ENCODE peak calls at places on chromosomes 5 and 9, in four cellular contexts. A is suprapubic skin; O is CD4-positive, alpha-beta T cell; H is heart left ventricle. Q is an unnamed sample.
A peak's percentile ranks its signal among the peaks of the same experiment; 100 is the strongest.

GRCh38 chr5:176481659-176482213 is 33.6 kb downstream of the FAF2 start:
- DNase-seq in A (no peak), O (no peak), H (no peak), Q (peak; percentile 27)

GRCh38 chr5:123273984-123274383 is 149.2 kb downstream of the CEP120 start:
- DNase-seq in A (no peak), O (no peak), H (no peak), Q (no peak)

GRCh38 chr5:85388752-85389151 is 1004.1 kb upstream of the EDIL3 start:
- DNase-seq in A (no peak), O (no peak), H (no peak), Q (no peak)

GRCh38 chr5:95838552-95838951 is 16.0 kb upstream of the GLRX start:
- DNase-seq in A (no peak), O (no peak), H (no peak), Q (no peak)

GRCh38 chr9:135286961-135287360 is 192.6 kb upstream of the PPP1R26 start:
- DNase-seq in A (no peak), O (no peak), H (no peak), Q (no peak)

GRCh38 chr5:7706214-7706613 is 144.7 kb downstream of the CFAP90 start:
- DNase-seq in A (no peak), O (no peak), H (no peak), Q (peak; percentile 32)

GRCh38 chr5:5014836-5015235 is 125.3 kb upstream of the ADAMTS16 start:
- DNase-seq in A (no peak), O (no peak), H (no peak), Q (no peak)

GRCh38 chr9:136002886-136003285 is 41.7 kb upstream of the UBAC1 start:
- DNase-seq in A (no peak), O (no peak), H (no peak), Q (no peak)

GRCh38 chr9:116661037-116661954 is 25.8 kb upstream of the TRIM32 start:
- DNase-seq in A (no peak), O (no peak), H (no peak), Q (peak; percentile 56)

GRCh38 chr9:134039386-134040175 is 14.3 kb downstream of the BRD3OS start:
- DNase-seq in A (no peak), O (no peak), H (no peak), Q (peak; percentile 29)

GRCh38 chr5:141412853-141413539 is at the start of gene PCDHGA10:
- DNase-seq in A (no peak), O (peak; percentile 53), H (peak; percentile 61), Q (peak; percentile 94)

GRCh38 chr9:995776-996175 is 19.3 kb downstream of the DMRT3 start:
- DNase-seq in A (no peak), O (no peak), H (no peak), Q (peak; percentile 88)

GRCh38 chr9:98326402-98327248 is 71.2 kb upstream of the TBC1D2 start:
- DNase-seq in A (no peak), O (no peak), H (no peak), Q (peak; percentile 47)

GRCh38 chr5:159435855-159436254 is 105.6 kb upstream of the IL12B start:
- DNase-seq in A (no peak), O (no peak), H (no peak), Q (no peak)

GRCh38 chr9:134568116-134568515 is 73.5 kb upstream of the COL5A1 start:
- DNase-seq in A (peak; percentile 56), O (no peak), H (peak; percentile 20), Q (no peak)

GRCh38 chr9:109276469-109277440 is 44.1 kb downstream of the EPB41L4B start:
- DNase-seq in A (no peak), O (no peak), H (no peak), Q (no peak)

GRCh38 chr5:118981783-118982182 is 6.6 kb downstream of the DTWD2 start:
- DNase-seq in A (no peak), O (no peak), H (no peak), Q (peak; percentile 37)

GRCh38 chr9:124420991-124421543 is 5.8 kb upstream of the PSMB7 start:
- DNase-seq in A (no peak), O (no peak), H (no peak), Q (peak; percentile 35)

GRCh38 chr9:100317706-100318105 is 35.0 kb downstream of the TEX10 start:
- DNase-seq in A (no peak), O (no peak), H (no peak), Q (no peak)

GRCh38 chr5:76169536-76169935 is 86.4 kb downstream of the SV2C start:
- DNase-seq in A (no peak), O (no peak), H (no peak), Q (no peak)

GRCh38 chr5:136036991-136037705 is 8.4 kb downstream of the TGFBI start:
- DNase-seq in A (peak; percentile 58), O (no peak), H (no peak), Q (no peak)

GRCh38 chr5:72151169-72151568 is 43.9 kb downstream of the MAP1B start:
- DNase-seq in A (no peak), O (no peak), H (no peak), Q (no peak)

GRCh38 chr5:133595465-133595864 is 16.9 kb downstream of the FSTL4 start:
- DNase-seq in A (no peak), O (no peak), H (no peak), Q (no peak)

GRCh38 chr5:64384761-64385160 is 121.1 kb upstream of the RGS7BP start:
- DNase-seq in A (no peak), O (no peak), H (no peak), Q (no peak)

GRCh38 chr9:16871358-16872151 is 1.1 kb upstream of the BNC2 start:
- DNase-seq in A (no peak), O (no peak), H (peak; percentile 79), Q (peak; percentile 97)

GRCh38 chr5:165940541-165940940 is 2350.9 kb upstream of the WWC1 start:
- DNase-seq in A (no peak), O (no peak), H (no peak), Q (no peak)

GRCh38 chr9:33939924-33940874 is 108.5 kb downstream of the UBAP2 start:
- DNase-seq in A (no peak), O (no peak), H (no peak), Q (no peak)

GRCh38 chr9:75541778-75542177 is 348.7 kb upstream of the PCSK5 start:
- DNase-seq in A (no peak), O (no peak), H (no peak), Q (no peak)

GRCh38 chr5:33230467-33231078 is 210.2 kb upstream of the TARS1 start:
- DNase-seq in A (no peak), O (no peak), H (no peak), Q (no peak)

GRCh38 chr9:4106744-4107143 is 193.1 kb downstream of the GLIS3 start:
- DNase-seq in A (no peak), O (no peak), H (no peak), Q (peak; percentile 71)

GRCh38 chr9:121783126-121783522 is 131.7 kb downstream of the DAB2IP start:
- DNase-seq in A (no peak), O (no peak), H (no peak), Q (peak; percentile 56)
- H3K27ac ChIP-seq in A (no peak overlapping the region), O (no peak overlapping the region), H (no peak overlapping the region), Q (no peak overlapping the region)

GRCh38 chr5:36944607-36945225 is 68.1 kb downstream of the NIPBL start:
- DNase-seq in A (no peak), O (no peak), H (no peak), Q (no peak)

GRCh38 chr5:36946101-36946500 is 69.5 kb downstream of the NIPBL start:
- DNase-seq in A (no peak), O (no peak), H (no peak), Q (no peak)

GRCh38 chr5:36944024-36944423 is 67.5 kb downstream of the NIPBL start:
- DNase-seq in A (no peak), O (no peak), H (no peak), Q (no peak)

GRCh38 chr5:36945687-36946086 is 69.1 kb downstream of the NIPBL start:
- DNase-seq in A (no peak), O (no peak), H (no peak), Q (no peak)

GRCh38 chr5:36943584-36943983 is 67.0 kb downstream of the NIPBL start:
- DNase-seq in A (no peak), O (no peak), H (no peak), Q (no peak)
- H3K27ac ChIP-seq in A (no peak overlapping the region), O (no peak overlapping the region), H (no peak overlapping the region), Q (no peak overlapping the region)

DNA sequence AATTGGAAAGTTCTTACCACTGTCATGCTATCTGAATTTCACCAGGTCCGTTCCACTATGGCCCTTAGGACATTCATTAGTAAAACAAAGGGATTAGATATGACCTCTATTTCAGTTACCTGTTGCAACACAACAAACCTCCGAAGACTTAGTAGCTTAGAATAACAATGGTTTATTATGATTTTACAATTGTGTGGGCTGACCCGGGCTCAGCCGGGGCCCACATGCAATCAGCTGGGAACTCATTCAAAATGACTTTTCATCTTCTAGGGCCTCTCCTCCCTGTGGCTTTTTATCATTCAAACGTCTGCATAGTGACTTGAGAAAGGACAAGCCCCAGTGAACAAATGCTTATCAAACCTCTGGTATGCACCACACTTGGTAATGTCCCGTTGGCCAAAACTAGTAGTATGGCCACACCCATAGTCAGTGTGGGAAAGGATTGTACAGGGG is 2.3 kb upstream of the FBXW11 start:
- DNase-seq in A (no peak), O (no peak), H (no peak), Q (no peak)
- H3K27ac ChIP-seq in A (no peak overlapping the region), O (no peak overlapping the region), H (no peak overlapping the region), Q (peak overlapping the region; percentile 91)

DNA sequence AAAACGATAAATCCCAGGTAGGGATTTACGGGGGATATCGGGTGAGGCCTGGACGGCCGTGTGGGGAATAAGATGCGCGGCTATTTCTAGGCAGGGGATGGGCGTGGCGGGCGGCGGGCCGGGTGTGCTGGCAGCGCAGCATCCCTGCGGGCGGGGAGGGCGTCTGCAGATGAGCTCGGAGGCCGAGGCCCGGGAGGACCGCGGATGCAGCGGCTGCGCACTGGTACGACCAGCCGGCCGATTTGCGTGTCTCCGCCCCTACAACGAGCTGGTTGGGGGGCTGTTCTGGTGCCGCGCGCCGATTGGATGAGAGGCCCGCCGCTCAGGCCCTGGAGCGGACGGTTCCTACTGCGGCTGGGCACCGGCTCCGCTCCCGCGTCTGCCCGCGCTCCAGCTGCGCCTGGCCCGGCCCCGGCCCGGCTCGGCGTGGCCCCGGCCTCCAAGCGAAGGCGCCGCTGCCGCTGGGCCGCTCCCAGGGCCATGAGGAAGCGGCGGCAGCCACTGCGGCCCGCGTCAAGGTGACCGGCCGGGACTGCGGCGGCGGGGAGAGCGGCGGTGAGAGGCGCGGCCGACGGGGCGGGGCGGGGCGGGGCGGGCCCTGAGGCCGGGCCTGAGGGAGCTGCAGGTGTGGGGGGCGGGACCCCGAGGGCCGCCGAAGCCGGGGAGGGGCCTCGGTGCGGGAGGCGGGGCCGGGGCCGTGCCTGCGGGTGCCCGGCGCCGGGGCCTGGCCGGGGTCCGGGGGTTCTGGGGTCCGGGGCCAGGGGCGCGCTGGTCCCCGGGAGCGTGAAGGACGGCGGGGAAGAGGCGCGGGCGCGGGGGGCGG is at the start of gene RALGPS1:
- DNase-seq in A (peak; percentile 98), O (peak; percentile 80), H (peak; percentile 98), Q (peak; percentile 100)
- H3K27ac ChIP-seq in A (peak within 1 kb of the TSS; percentile 83), O (no peak within 1 kb of the TSS), H (peak within 1 kb of the TSS; percentile 85), Q (no peak within 1 kb of the TSS)

GRCh38 chr9:112502177-112502946 is 15.7 kb downstream of the KIAA1958 start:
- DNase-seq in A (no peak), O (no peak), H (no peak), Q (no peak)
- H3K27ac ChIP-seq in A (no peak overlapping the region), O (no peak overlapping the region), H (no peak overlapping the region), Q (no peak overlapping the region)

GRCh38 chr5:56075361-56075760 is 80.6 kb upstream of the IL6ST start:
- DNase-seq in A (peak; percentile 84), O (no peak), H (no peak), Q (peak; percentile 51)
- H3K27ac ChIP-seq in A (peak overlapping the region; percentile 74), O (no peak overlapping the region), H (peak overlapping the region; percentile 70), Q (no peak overlapping the region)